ENCODE peak calls at places on chromosome 9, in ten cellular contexts. X is tibial nerve, P is HCT116, O is BJ, L is coronary artery, D is nephron progenitor cell, S is choroid plexus epithelial cell, F is spleen, T is DND-41, K is PC-9. Y is an unnamed sample.

GRCh38 chr9:98087420-98088354 is 31.2 kb downstream of the NANS start:
- DNase-seq in L (no peak), S (peak; percentile 72), F (peak; percentile 86), X (no peak), D (peak; percentile 51), T (no peak), O (no peak), P (no peak), K (no peak), Y (no peak)

GRCh38 chr9:109110326-109111014 is 9.3 kb downstream of the TMEM245 start:
- DNase-seq in P (peak; percentile 54), T (no peak), S (peak; percentile 76), O (no peak), L (no peak), K (no peak), D (no peak), X (no peak), F (no peak), Y (no peak)

GRCh38 chr9:113624721-113625120 is 161.2 kb downstream of the RGS3 start:
- DNase-seq in D (no peak), K (no peak), S (no peak), P (no peak), F (peak; percentile 39), L (peak; percentile 70), T (no peak), O (no peak), X (no peak), Y (no peak)

GRCh38 chr9:4262735-4263141 is 37.1 kb downstream of the GLIS3 start:
- DNase-seq in S (peak; percentile 93), X (no peak), T (no peak), O (peak; percentile 65), K (peak; percentile 29), F (no peak), L (no peak), D (no peak), P (peak; percentile 81), Y (no peak)

GRCh38 chr9:34652608-34653007 is 623 bp downstream of the IL11RA start:
- DNase-seq in K (no peak), D (no peak), S (peak; percentile 24), P (no peak), O (no peak), L (no peak), X (no peak), F (no peak), T (no peak), Y (no peak)

GRCh38 chr9:29976981-29977380 is 2403.7 kb upstream of the C9orf72 start:
- DNase-seq in O (no peak), L (no peak), T (no peak), X (no peak), S (no peak), P (no peak), F (no peak), K (no peak), D (no peak), Y (no peak)

GRCh38 chr9:33166263-33167083 is 663 bp downstream of the B4GALT1 start:
- DNase-seq in L (peak; percentile 87), K (no peak), P (no peak), S (peak; percentile 32), T (peak; percentile 26), O (no peak), X (peak; percentile 28), F (no peak), D (peak; percentile 64), Y (no peak)

GRCh38 chr9:99353408-99353807 is 131.3 kb downstream of the SEC61B start:
- DNase-seq in L (no peak), F (no peak), D (no peak), K (no peak), P (no peak), O (peak; percentile 92), S (peak; percentile 97), T (no peak), X (peak; percentile 67), Y (no peak)

GRCh38 chr9:1050125-1050895 is at the start of gene DMRT2:
- DNase-seq in T (no peak), D (peak; percentile 86), S (peak; percentile 18), X (peak; percentile 89), L (no peak), K (no peak), F (no peak), P (peak; percentile 0), O (no peak), Y (no peak)

GRCh38 chr9:17906204-17906840 is 327.5 kb downstream of the SH3GL2 start:
- DNase-seq in S (no peak), F (no peak), O (no peak), P (no peak), L (no peak), D (peak; percentile 70), K (no peak), X (no peak), T (no peak), Y (no peak)

GRCh38 chr9:90815183-90815943 is 13.7 kb downstream of the SYK start:
- DNase-seq in F (peak; percentile 88), T (peak; percentile 60), X (peak; percentile 44), K (no peak), O (no peak), D (no peak), P (no peak), L (no peak), S (peak; percentile 9), Y (no peak)

DNA sequence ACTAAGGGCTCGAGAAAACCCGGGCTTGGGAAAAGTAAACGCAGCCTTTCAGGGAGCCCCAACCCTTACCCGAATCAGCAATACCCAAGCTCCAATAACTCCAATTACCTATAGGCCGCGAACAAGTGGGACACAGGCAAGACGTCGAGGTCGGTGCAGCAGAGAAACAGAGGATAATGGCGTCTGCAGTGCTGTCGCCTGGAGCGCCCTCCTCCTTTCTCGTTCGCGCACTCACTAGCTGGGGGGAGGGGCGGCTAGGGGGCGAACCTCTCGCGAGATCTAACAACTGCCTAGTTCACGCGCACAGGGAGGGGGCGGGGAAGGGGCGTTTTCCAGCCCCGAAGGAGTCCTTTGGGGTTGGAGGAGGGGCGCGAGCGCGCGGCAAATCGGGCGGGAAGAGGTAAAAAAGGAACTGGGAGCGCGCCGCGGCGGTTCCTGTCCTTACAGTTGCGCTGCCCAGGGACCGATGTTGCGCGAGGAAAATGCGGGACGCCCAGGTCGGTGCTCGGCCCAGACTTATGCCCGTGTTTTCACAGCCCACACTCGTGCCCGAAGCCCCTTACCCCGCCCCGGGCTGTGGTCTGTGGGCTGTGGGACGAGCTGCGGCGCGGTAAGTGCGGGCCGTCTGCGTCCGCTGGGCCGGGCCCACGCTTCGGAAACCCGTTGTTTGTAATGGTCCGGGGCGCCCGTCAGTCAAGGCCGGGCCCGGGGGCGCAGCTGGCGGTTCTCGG is at the start of gene RMI1:
- DNase-seq in D (peak; percentile 99), K (peak; percentile 97), S (peak; percentile 99), O (peak; percentile 76), P (peak; percentile 95), X (peak; percentile 100), F (peak; percentile 99), L (peak; percentile 99), T (peak; percentile 99), Y (peak; percentile 99)
- TF ChIP-seq CTCF in D (no peak), K (no peak), S (peak; percentile 20), O (peak; percentile 25), P (no peak), X (peak; percentile 17), F (no peak), L (no peak), T (peak; percentile 29), Y (peak; percentile 38)

GRCh38 chr9:126916909-126917308 is 2.3 kb downstream of the RALGPS1 start:
- DNase-seq in F (peak; percentile 18), K (no peak), L (no peak), T (no peak), X (no peak), D (no peak), O (no peak), S (no peak), P (peak; percentile 16), Y (no peak)
- TF ChIP-seq CTCF in F (no peak), K (no peak), L (no peak), T (peak; percentile 17), X (no peak), D (no peak), O (no peak), S (peak; percentile 12), P (no peak), Y (no peak)

GRCh38 chr9:87909310-87910041 is 8.3 kb upstream of the SPATA31C1 start:
- DNase-seq in P (peak; percentile 82), X (no peak), S (no peak), F (no peak), L (no peak), O (no peak), D (no peak), K (no peak), T (no peak), Y (peak; percentile 64)
- TF ChIP-seq CTCF in P (peak; percentile 38), X (no peak), S (no peak), F (no peak), L (no peak), O (no peak), D (no peak), K (no peak), T (no peak), Y (no peak)

GRCh38 chr9:133733421-133734250 is 4.5 kb downstream of the SARDH start:
- DNase-seq in O (no peak), F (peak; percentile 73), K (no peak), D (no peak), T (no peak), P (no peak), S (no peak), L (peak; percentile 43), X (no peak), Y (peak; percentile 84)
- TF ChIP-seq CTCF in O (no peak), F (no peak), K (no peak), D (no peak), T (no peak), P (no peak), S (no peak), L (no peak), X (no peak), Y (no peak)

GRCh38 chr9:20065076-20065475 is 276.2 kb upstream of the SLC24A2 start:
- DNase-seq in D (no peak), S (no peak), T (no peak), L (no peak), K (no peak), X (no peak), F (no peak), O (no peak), P (no peak), Y (no peak)

GRCh38 chr9:20070336-20070735 is 281.5 kb upstream of the SLC24A2 start:
- DNase-seq in L (no peak), F (no peak), X (no peak), K (no peak), D (no peak), O (no peak), S (peak; percentile 59), T (no peak), P (no peak), Y (no peak)

DNA sequence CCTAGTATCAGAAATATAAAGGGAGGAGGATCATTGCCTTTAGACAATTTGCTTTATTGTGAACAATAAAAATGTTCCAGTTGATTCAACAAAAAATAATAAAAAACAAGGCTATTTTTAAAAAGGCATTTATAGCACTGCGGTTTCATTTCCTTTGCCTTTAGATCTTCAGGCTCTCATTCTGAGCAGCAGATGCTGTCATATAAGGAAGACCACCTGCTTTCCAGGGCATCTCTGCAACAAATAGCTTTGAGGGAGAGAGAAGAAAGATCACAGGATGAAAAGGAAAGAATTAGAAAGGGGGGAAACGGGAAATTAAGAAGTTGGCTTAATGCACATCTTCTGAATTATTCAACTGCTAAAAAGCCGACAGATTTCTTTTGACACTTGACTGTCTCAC is 277.3 kb upstream of the SLC24A2 start:
- DNase-seq in T (peak; percentile 55), S (no peak), D (no peak), K (no peak), L (no peak), F (no peak), X (no peak), O (no peak), P (no peak), Y (no peak)
- TF ChIP-seq CTCF in T (no peak), S (no peak), D (no peak), K (no peak), L (no peak), F (no peak), X (no peak), O (no peak), P (no peak), Y (no peak)

Y was measured in osteocyte.